ENCODE peak calls at places on chromosomes 12 and 14, in four cellular contexts. W is A549, Q is sigmoid colon, O is heart left ventricle. Z is an unnamed sample.

GRCh38 chr14:93787465-93788306 is 599 bp downstream of the PRIMA1 start:
- DNase-seq in W (no peak), Q (no peak), O (no peak), Z (no peak)

GRCh38 chr14:35337557-35338255 is 45.5 kb downstream of the PSMA6 start:
- DNase-seq in W (peak), Q (no peak), O (no peak), Z (no peak)

GRCh38 chr12:54429014-54429471 is 10.0 kb upstream of the ITGA5 start:
- DNase-seq in W (no peak), Q (peak), O (no peak), Z (no peak)

GRCh38 chr12:58148405-58148804 is 207.0 kb downstream of the ATP23 start:
- DNase-seq in W (peak), Q (no peak), O (no peak), Z (no peak)

GRCh38 chr14:52012635-52013034 is 23.3 kb downstream of the RTRAF start:
- DNase-seq in W (no peak), Q (peak), O (peak), Z (no peak)

GRCh38 chr14:51473808-51474207 is 177.9 kb upstream of the FRMD6 start:
- DNase-seq in W (no peak), Q (no peak), O (no peak), Z (no peak)

GRCh38 chr14:33435911-33436310 is 497.2 kb downstream of the NPAS3 start:
- DNase-seq in W (no peak), Q (no peak), O (no peak), Z (peak)

GRCh38 chr14:63027719-63028118 is 17.5 kb downstream of the KCNH5 start:
- DNase-seq in W (no peak), Q (no peak), O (no peak), Z (no peak)

GRCh38 chr12:125015680-125016310 is 22.4 kb downstream of the BRI3BP start:
- DNase-seq in W (no peak), Q (no peak), O (no peak), Z (no peak)

GRCh38 chr14:21734457-21735074 is 60.9 kb upstream of the OR4E1 start:
- DNase-seq in W (peak), Q (no peak), O (no peak), Z (no peak)

GRCh38 chr14:86481105-86481504 is 951.2 kb downstream of the FLRT2 start:
- DNase-seq in W (no peak), Q (no peak), O (no peak), Z (no peak)

GRCh38 chr14:35740215-35740614 is 68.9 kb downstream of the RALGAPA1 start:
- DNase-seq in W (no peak), Q (no peak), O (no peak), Z (no peak)

GRCh38 chr14:58243790-58244555 is 670 bp upstream of the PSMA3 start:
- DNase-seq in W (peak), Q (no peak), O (no peak), Z (no peak)

GRCh38 chr14:58239259-58240210 is 5.1 kb upstream of the PSMA3 start:
- DNase-seq in W (peak), Q (peak), O (peak), Z (no peak)

GRCh38 chr14:58238252-58239247 is 6.1 kb upstream of the PSMA3 start:
- DNase-seq in W (no peak), Q (no peak), O (no peak), Z (no peak)
- TF ChIP-seq POLR2A in W (no peak), Q (no peak), O (no peak), Z (no peak)

GRCh38 chr12:105506678-105507310 is 176.3 kb downstream of the C12orf75 start:
- DNase-seq in W (no peak), Q (no peak), O (no peak), Z (no peak)
- TF ChIP-seq POLR2A in W (no peak), Q (no peak), O (no peak), Z (no peak)

DNA sequence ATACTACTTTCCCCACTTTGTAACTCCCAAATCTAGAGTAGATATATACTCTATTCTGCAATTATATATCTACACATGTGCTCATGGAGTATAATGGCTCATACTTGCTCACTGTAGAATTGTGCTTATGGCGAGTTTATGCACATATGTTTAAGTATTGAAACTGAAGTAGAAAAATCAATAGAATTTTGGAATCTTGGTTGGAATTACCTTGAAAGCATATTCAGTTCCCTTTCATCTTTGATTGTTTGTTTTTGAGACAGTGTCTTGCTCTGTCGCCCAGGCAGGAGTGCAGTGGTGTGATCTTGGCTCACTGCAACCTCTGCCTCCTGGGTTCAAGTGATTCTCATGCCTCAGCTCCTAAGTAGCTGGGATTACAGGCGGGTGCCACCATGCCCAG is 4.5 kb downstream of the KLRG1 start:
- DNase-seq in W (no peak), Q (no peak), O (no peak), Z (no peak)
- TF ChIP-seq POLR2A in W (no peak), Q (no peak), O (no peak), Z (no peak)

GRCh38 chr14:88552859-88553258 is 1.9 kb downstream of the PTPN21 start:
- DNase-seq in W (no peak), Q (no peak), O (no peak), Z (no peak)

GRCh38 chr14:88553886-88554457 is 835 bp downstream of the PTPN21 start:
- DNase-seq in W (no peak), Q (no peak), O (no peak), Z (no peak)

GRCh38 chr14:88550078-88550477 is 4.7 kb downstream of the PTPN21 start:
- DNase-seq in W (no peak), Q (peak), O (no peak), Z (no peak)

GRCh38 chr14:88551936-88552565 is 2.8 kb downstream of the PTPN21 start:
- DNase-seq in W (no peak), Q (peak), O (peak), Z (no peak)

DNA sequence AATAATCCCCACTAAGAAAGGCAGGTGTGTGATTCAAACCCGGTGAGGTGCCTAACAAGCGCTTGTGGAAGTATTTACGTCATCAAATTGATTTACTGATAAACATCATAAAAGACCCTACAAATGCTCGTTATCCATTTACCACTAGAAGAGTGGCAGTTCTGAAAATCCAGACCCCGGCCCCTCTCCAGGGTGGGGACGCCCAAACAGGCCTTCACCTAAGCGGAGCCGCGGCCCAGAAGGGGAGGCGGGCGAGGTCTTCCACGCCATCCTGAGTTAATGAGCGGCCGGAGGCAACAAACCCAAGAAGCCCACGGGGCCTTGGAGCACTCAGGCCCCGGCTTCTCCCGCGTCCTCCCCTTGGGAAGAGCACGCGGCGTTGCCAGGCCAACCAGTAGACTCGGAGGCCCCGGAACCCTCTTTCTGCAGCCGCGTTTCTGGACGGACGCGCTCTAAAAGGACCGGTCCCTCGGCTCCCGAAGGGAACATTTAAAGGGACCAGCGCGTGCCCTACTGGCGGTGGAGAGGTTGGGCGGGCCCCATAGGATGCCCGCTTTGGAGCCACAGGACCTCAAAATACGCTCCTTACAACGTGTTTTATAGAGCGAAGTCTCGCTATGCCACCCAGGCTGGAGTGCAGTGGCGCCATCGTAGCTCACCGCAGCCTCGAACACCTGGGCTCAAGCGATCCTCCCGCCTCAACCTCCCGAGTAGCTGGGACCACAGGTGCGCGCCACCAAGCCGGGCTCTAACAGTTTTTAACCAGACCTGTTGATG is 3.5 kb downstream of the PTPN21 start:
- DNase-seq in W (peak), Q (peak), O (peak), Z (no peak)
- TF ChIP-seq POLR2A in W (no peak), Q (peak), O (no peak), Z (no peak)

GRCh38 chr12:11882301-11883019 is 188.3 kb upstream of the BCL2L14 start:
- DNase-seq in W (no peak), Q (no peak), O (no peak), Z (no peak)
- TF ChIP-seq POLR2A in W (no peak), Q (no peak), O (no peak), Z (no peak)

GRCh38 chr14:36976571-36977023 is 195.8 kb downstream of the SLC25A21 start:
- DNase-seq in W (peak), Q (no peak), O (no peak), Z (no peak)

GRCh38 chr14:36979863-36980262 is 192.5 kb downstream of the SLC25A21 start:
- DNase-seq in W (no peak), Q (no peak), O (no peak), Z (no peak)

GRCh38 chr14:36986407-36986806 is 186.0 kb downstream of the SLC25A21 start:
- DNase-seq in W (no peak), Q (no peak), O (no peak), Z (no peak)

GRCh38 chr14:36981832-36982528 is 190.4 kb downstream of the SLC25A21 start:
- DNase-seq in W (peak), Q (no peak), O (no peak), Z (no peak)
- TF ChIP-seq POLR2A in W (no peak), Q (no peak), O (no peak), Z (no peak)

GRCh38 chr12:120474092-120474960 is 4.8 kb upstream of the SRSF9 start:
- DNase-seq in W (peak), Q (no peak), O (no peak), Z (peak)
- TF ChIP-seq POLR2A in W (no peak), Q (no peak), O (no peak), Z (no peak)

GRCh38 chr14:23301969-23302289 is 730 bp downstream of the PPP1R3E start:
- DNase-seq in W (no peak), Q (no peak), O (no peak), Z (no peak)
- TF ChIP-seq POLR2A in W (peak), Q (peak), O (no peak), Z (peak)